ENCODE peak calls at places on chromosomes 4 and X, in eight cellular contexts. D, N, I, G, L, O, P and A are unnamed samples.

GRCh38 chrX:84729809-84730208 is 227.6 kb upstream of the HDX start:
- DNase-seq in D (no peak), N (peak), I (no peak), G (peak), L (peak), O (peak), P (peak), A (peak)

GRCh38 chr4:143389543-143390195 is 53.0 kb downstream of the GAB1 start:
- DNase-seq in D (no peak), N (peak), I (no peak), G (no peak), L (peak), O (no peak), P (no peak), A (no peak)

GRCh38 chrX:51461053-51462050 is 35.0 kb downstream of the NUDT11 start:
- DNase-seq in D (no peak), N (peak), I (no peak), G (peak), L (no peak), O (peak), P (peak), A (peak)

GRCh38 chr4:953574-953915 is 19.8 kb downstream of the DGKQ start:
- DNase-seq in D (no peak), N (no peak), I (no peak), G (no peak), L (no peak), O (no peak), P (no peak), A (no peak)

GRCh38 chr4:160319221-160319867 is 1216.5 kb downstream of the RAPGEF2 start:
- DNase-seq in D (no peak), N (peak), I (no peak), G (peak), L (no peak), O (no peak), P (peak), A (no peak)

GRCh38 chr4:112519689-112520597 is 4.0 kb upstream of the NEUROG2 start:
- DNase-seq in D (no peak), N (no peak), I (no peak), G (no peak), L (no peak), O (no peak), P (no peak), A (peak)

GRCh38 chr4:90137545-90137944 is 10.4 kb downstream of the CCSER1 start:
- DNase-seq in D (no peak), N (no peak), I (no peak), G (no peak), L (no peak), O (peak), P (peak), A (no peak)

GRCh38 chr4:159395693-159396092 is 292.8 kb downstream of the RAPGEF2 start:
- DNase-seq in D (no peak), N (peak), I (no peak), G (no peak), L (no peak), O (no peak), P (no peak), A (no peak)

GRCh38 chr4:172650758-172651495 is 517.7 kb upstream of the GALNT7 start:
- DNase-seq in D (no peak), N (no peak), I (no peak), G (no peak), L (no peak), O (no peak), P (no peak), A (no peak)

GRCh38 chr4:69717778-69718177 is 42.6 kb downstream of the SULT1B1 start:
- DNase-seq in D (no peak), N (no peak), I (no peak), G (no peak), L (no peak), O (no peak), P (no peak), A (no peak)

GRCh38 chrX:54411732-54412131 is 28.5 kb upstream of the TSR2 start:
- DNase-seq in D (no peak), N (no peak), I (no peak), G (no peak), L (no peak), O (no peak), P (no peak), A (no peak)

GRCh38 chr4:103998752-103999151 is 279.0 kb upstream of the TACR3 start:
- DNase-seq in D (no peak), N (no peak), I (no peak), G (no peak), L (no peak), O (no peak), P (no peak), A (no peak)

GRCh38 chr4:38857354-38858096 is 908 bp upstream of the TLR6 start:
- DNase-seq in D (no peak), N (peak), I (peak), G (peak), L (peak), O (no peak), P (peak), A (peak)

GRCh38 chr4:76950052-76950845 is 697 bp downstream of the SEPTIN11 start:
- DNase-seq in D (peak), N (peak), I (peak), G (no peak), L (no peak), O (peak), P (peak), A (peak)

GRCh38 chrX:10326578-10326977 is 169.8 kb downstream of the CLCN4 start:
- DNase-seq in D (no peak), N (no peak), I (no peak), G (no peak), L (no peak), O (no peak), P (peak), A (no peak)

GRCh38 chr4:116515959-116516358 is 569.4 kb downstream of the TRAM1L1 start:
- DNase-seq in D (no peak), N (no peak), I (no peak), G (no peak), L (no peak), O (peak), P (no peak), A (no peak)

GRCh38 chr4:23884261-23884660 is 5.6 kb downstream of the PPARGC1A start:
- DNase-seq in D (no peak), N (peak), I (no peak), G (no peak), L (no peak), O (no peak), P (no peak), A (no peak)

GRCh38 chr4:101762544-101762943 is 28.0 kb upstream of the BANK1 start:
- DNase-seq in D (no peak), N (no peak), I (no peak), G (no peak), L (no peak), O (no peak), P (no peak), A (no peak)

GRCh38 chr4:142043509-142043908 is 407.1 kb downstream of the IL15 start:
- DNase-seq in D (no peak), N (peak), I (no peak), G (no peak), L (peak), O (no peak), P (no peak), A (no peak)

GRCh38 chrX:37348237-37349130 is 680 bp upstream of the PRRG1 start:
- DNase-seq in D (no peak), N (no peak), I (no peak), G (peak), L (no peak), O (no peak), P (no peak), A (no peak)

GRCh38 chr4:48261288-48261687 is 8.3 kb downstream of the TEC start:
- DNase-seq in D (no peak), N (no peak), I (no peak), G (peak), L (no peak), O (no peak), P (no peak), A (no peak)

GRCh38 chr4:17336524-17336941 is 175.4 kb downstream of the QDPR start:
- DNase-seq in D (peak), N (peak), I (peak), G (peak), L (no peak), O (no peak), P (no peak), A (peak)

GRCh38 chr4:148776944-148777343 is 334.7 kb upstream of the NR3C2 start:
- DNase-seq in D (no peak), N (no peak), I (no peak), G (peak), L (no peak), O (peak), P (no peak), A (no peak)

GRCh38 chr4:145108128-145108527 is 10.0 kb downstream of the ABCE1 start:
- DNase-seq in D (no peak), N (no peak), I (no peak), G (no peak), L (no peak), O (no peak), P (no peak), A (no peak)

GRCh38 chr4:123415977-123416376 is 19.4 kb downstream of the SPRY1 start:
- DNase-seq in D (no peak), N (peak), I (no peak), G (no peak), L (peak), O (no peak), P (peak), A (no peak)

GRCh38 chr4:120158860-120159259 is 92.2 kb upstream of the MAD2L1 start:
- DNase-seq in D (no peak), N (no peak), I (no peak), G (no peak), L (no peak), O (no peak), P (no peak), A (no peak)

GRCh38 chr4:174882317-174882992 is 35.7 kb upstream of the ADAM29 start:
- DNase-seq in D (no peak), N (no peak), I (no peak), G (no peak), L (no peak), O (no peak), P (no peak), A (no peak)

GRCh38 chr4:57369446-57369845 is 259.3 kb upstream of the IGFBP7 start:
- DNase-seq in D (no peak), N (no peak), I (no peak), G (no peak), L (no peak), O (no peak), P (no peak), A (no peak)

GRCh38 chr4:10186228-10187214 is 69.9 kb upstream of the WDR1 start:
- DNase-seq in D (no peak), N (no peak), I (no peak), G (no peak), L (peak), O (peak), P (peak), A (no peak)

GRCh38 chr4:26724522-26724921 is 136.1 kb upstream of the STIM2 start:
- DNase-seq in D (no peak), N (no peak), I (no peak), G (no peak), L (no peak), O (no peak), P (no peak), A (no peak)

GRCh38 chrX:151402719-151403390 is 5.8 kb downstream of the VMA21 start:
- DNase-seq in D (no peak), N (no peak), I (peak), G (no peak), L (no peak), O (no peak), P (no peak), A (no peak)

GRCh38 chrX:71911023-71911730 is 532 bp downstream of the NHSL2 start:
- DNase-seq in D (peak), N (no peak), I (peak), G (no peak), L (no peak), O (peak), P (peak), A (peak)

GRCh38 chrX:69493193-69493592 is 10.9 kb upstream of the NALF2 start:
- DNase-seq in D (peak), N (peak), I (no peak), G (no peak), L (peak), O (peak), P (peak), A (no peak)

GRCh38 chr4:28973591-28974350 is 1746.4 kb upstream of the PCDH7 start:
- DNase-seq in D (no peak), N (peak), I (no peak), G (no peak), L (peak), O (peak), P (no peak), A (no peak)

GRCh38 chr4:17276821-17277220 is 235.1 kb downstream of the QDPR start:
- DNase-seq in D (no peak), N (no peak), I (peak), G (peak), L (peak), O (no peak), P (no peak), A (no peak)

GRCh38 chr4:165294907-165295306 is 32.6 kb upstream of the MSMO1 start:
- DNase-seq in D (peak), N (no peak), I (no peak), G (no peak), L (no peak), O (no peak), P (no peak), A (peak)

GRCh38 chr4:73608677-73609594 is 11.3 kb downstream of the RASSF6 start:
- DNase-seq in D (no peak), N (peak), I (no peak), G (no peak), L (peak), O (no peak), P (no peak), A (no peak)

GRCh38 chr4:133802741-133803140 is 398.8 kb downstream of the PABPC4L start:
- DNase-seq in D (no peak), N (no peak), I (no peak), G (no peak), L (peak), O (no peak), P (no peak), A (no peak)

GRCh38 chr4:13546855-13547562 is 2.7 kb upstream of the NKX3-2 start:
- DNase-seq in D (no peak), N (no peak), I (no peak), G (no peak), L (no peak), O (no peak), P (peak), A (peak)
- TF ChIP-seq CTCF in D (no peak), N (no peak), I (no peak), G (no peak), L (no peak), O (no peak), P (no peak), A (no peak)

DNA sequence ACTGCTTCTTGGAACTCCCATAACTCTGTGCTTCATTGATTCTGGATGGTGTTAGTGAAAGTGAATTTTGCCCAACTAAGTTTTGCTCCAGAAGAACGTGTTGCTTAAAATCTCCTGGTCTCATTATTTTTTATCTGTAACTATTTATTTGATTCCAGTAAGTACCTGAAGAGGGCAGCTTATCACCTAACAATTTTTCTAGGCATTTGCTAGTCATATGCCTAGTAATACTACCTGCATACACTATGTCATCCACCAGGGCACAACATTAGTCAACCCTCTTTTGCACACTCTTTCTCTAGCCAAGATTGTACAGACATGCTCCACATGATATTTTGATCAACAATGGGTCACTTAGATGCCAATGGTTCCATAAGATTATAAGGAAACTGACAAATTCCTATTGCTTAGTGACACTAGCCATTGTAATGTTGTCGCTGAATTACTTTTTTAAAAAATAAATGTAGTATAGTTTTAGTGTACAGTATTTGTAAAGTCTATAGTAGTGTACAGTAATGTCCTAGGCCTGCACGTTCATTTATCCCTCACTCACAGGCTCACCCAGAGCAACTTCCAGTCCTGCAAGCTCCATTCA is 499.9 kb upstream of the AADAT start:
- DNase-seq in D (no peak), N (peak), I (no peak), G (no peak), L (no peak), O (peak), P (peak), A (peak)
- TF ChIP-seq CTCF in D (no peak), N (peak), I (no peak), G (peak), L (no peak), O (no peak), P (peak), A (no peak)

DNA sequence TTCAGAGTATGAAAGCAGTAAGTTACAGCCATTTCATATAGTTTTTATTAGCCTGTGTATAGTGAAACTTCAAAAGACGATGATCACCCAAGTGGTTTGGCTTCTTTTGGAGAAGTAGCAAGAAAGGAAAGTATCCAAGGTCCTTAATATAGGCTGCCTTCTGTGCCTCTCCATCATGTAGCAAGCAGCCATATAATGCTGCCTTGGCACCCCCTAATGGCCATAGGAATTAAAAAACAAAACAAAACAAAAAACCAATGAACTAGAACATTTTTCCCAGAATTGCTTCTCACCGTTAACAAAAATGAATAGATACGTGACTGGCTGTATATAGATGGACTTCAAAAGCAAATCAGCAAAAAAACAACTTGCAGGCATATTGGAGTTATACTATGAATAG is 18.9 kb downstream of the LAMP2 start:
- DNase-seq in D (no peak), N (peak), I (no peak), G (no peak), L (no peak), O (peak), P (peak), A (no peak)
- TF ChIP-seq CTCF in D (peak), N (peak), I (no peak), G (no peak), L (peak), O (peak), P (no peak), A (no peak)

GRCh38 chr4:7597281-7597680 is 162.6 kb upstream of the PSAPL1 start:
- DNase-seq in D (no peak), N (no peak), I (no peak), G (no peak), L (no peak), O (no peak), P (no peak), A (no peak)

GRCh38 chr4:7591409-7592063 is 156.8 kb upstream of the PSAPL1 start:
- DNase-seq in D (no peak), N (no peak), I (no peak), G (no peak), L (no peak), O (no peak), P (no peak), A (no peak)

GRCh38 chr4:7590205-7590604 is 155.5 kb upstream of the PSAPL1 start:
- DNase-seq in D (no peak), N (no peak), I (no peak), G (no peak), L (no peak), O (no peak), P (no peak), A (no peak)

GRCh38 chr4:7595883-7596535 is 161.3 kb upstream of the PSAPL1 start:
- DNase-seq in D (no peak), N (no peak), I (no peak), G (no peak), L (no peak), O (peak), P (no peak), A (no peak)

GRCh38 chr4:7594013-7594412 is 159.3 kb upstream of the PSAPL1 start:
- DNase-seq in D (no peak), N (no peak), I (no peak), G (no peak), L (no peak), O (no peak), P (no peak), A (no peak)
- TF ChIP-seq CTCF in D (no peak), N (no peak), I (no peak), G (no peak), L (peak), O (no peak), P (no peak), A (no peak)

GRCh38 chr4:40736910-40737309 is 12.8 kb upstream of the NSUN7 start:
- DNase-seq in D (no peak), N (peak), I (no peak), G (peak), L (peak), O (peak), P (peak), A (peak)
- TF ChIP-seq CTCF in D (no peak), N (peak), I (peak), G (peak), L (peak), O (peak), P (peak), A (peak)